ENCODE peak calls at places on chromosomes 7 and 10, in ten cellular contexts. E, B, Q, K, L, H, A, P, D and Y are unnamed samples. For H3K36me3, the result is how much of the 10 kb centered on the place peaks cover.

GRCh38 chr10:71213127-71213616 is 802 bp downstream of the UNC5B start:
- DNase-seq in B (peak), Q (peak), D (peak), K (peak), H (peak), P (peak), L (no peak), E (peak), A (peak), Y (no peak)

GRCh38 chr10:122567056-122567660 is 6.6 kb downstream of the DMBT1 start:
- DNase-seq in A (no peak), B (peak), H (no peak), D (no peak), K (peak), E (peak), Q (peak), P (peak), L (no peak), Y (no peak)

GRCh38 chr7:22667562-22668239 is 59.3 kb upstream of the IL6 start:
- DNase-seq in A (no peak), B (no peak), H (no peak), Q (no peak), E (peak), D (no peak), P (no peak), K (no peak), L (no peak), Y (no peak)

GRCh38 chr7:23685770-23686169 is 5.8 kb downstream of the FAM221A start:
- DNase-seq in A (no peak), D (no peak), H (no peak), K (no peak), E (no peak), Q (no peak), L (no peak), B (no peak), P (no peak), Y (no peak)

GRCh38 chr7:138245216-138245615 is 169.0 kb downstream of the AKR1D1 start:
- DNase-seq in H (no peak), B (no peak), E (no peak), K (no peak), A (no peak), Q (no peak), P (no peak), D (no peak), L (no peak), Y (no peak)

GRCh38 chr7:44065431-44066110 is at the start of gene PGAM2:
- DNase-seq in A (peak), B (peak), D (no peak), P (peak), H (peak), K (peak), Q (no peak), L (no peak), E (no peak), Y (no peak)

GRCh38 chr7:3168370-3168769 is 124.7 kb upstream of the CARD11 start:
- DNase-seq in H (no peak), E (no peak), K (no peak), Q (no peak), B (peak), D (no peak), P (no peak), L (no peak), A (no peak), Y (no peak)

GRCh38 chr7:138799336-138799965 is 1.5 kb upstream of the ATP6V0A4 start:
- DNase-seq in P (no peak), E (no peak), B (no peak), L (no peak), D (no peak), K (no peak), A (no peak), Q (no peak), H (no peak), Y (no peak)

GRCh38 chr10:62386401-62387320 is 12.5 kb downstream of the ZNF365 start:
- DNase-seq in K (no peak), E (no peak), L (no peak), D (no peak), H (no peak), A (no peak), B (no peak), Q (no peak), P (no peak), Y (no peak)

GRCh38 chr10:30063098-30063497 is 3.7 kb upstream of the JCAD start:
- DNase-seq in E (no peak), D (no peak), K (no peak), L (no peak), Q (no peak), H (no peak), A (no peak), P (peak), B (no peak), Y (no peak)

GRCh38 chr10:3783721-3784432 is 1.1 kb downstream of the KLF6 start:
- DNase-seq in A (peak), Q (peak), B (peak), K (peak), E (no peak), P (peak), L (no peak), H (peak), D (peak), Y (no peak)

GRCh38 chr7:84182301-84182700 is 12.3 kb downstream of the SEMA3A start:
- DNase-seq in P (no peak), E (no peak), L (no peak), A (no peak), H (no peak), B (no peak), K (no peak), D (no peak), Q (no peak), Y (no peak)

GRCh38 chr7:24340727-24341126 is 56.7 kb downstream of the NPY start:
- DNase-seq in E (no peak), L (no peak), P (no peak), B (no peak), D (no peak), Q (no peak), K (no peak), H (no peak), A (no peak), Y (no peak)

GRCh38 chr10:92656266-92656961 is 33.3 kb upstream of the HHEX start:
- DNase-seq in K (no peak), D (no peak), E (no peak), P (no peak), B (no peak), H (no peak), L (no peak), Q (no peak), A (no peak), Y (no peak)

DNA sequence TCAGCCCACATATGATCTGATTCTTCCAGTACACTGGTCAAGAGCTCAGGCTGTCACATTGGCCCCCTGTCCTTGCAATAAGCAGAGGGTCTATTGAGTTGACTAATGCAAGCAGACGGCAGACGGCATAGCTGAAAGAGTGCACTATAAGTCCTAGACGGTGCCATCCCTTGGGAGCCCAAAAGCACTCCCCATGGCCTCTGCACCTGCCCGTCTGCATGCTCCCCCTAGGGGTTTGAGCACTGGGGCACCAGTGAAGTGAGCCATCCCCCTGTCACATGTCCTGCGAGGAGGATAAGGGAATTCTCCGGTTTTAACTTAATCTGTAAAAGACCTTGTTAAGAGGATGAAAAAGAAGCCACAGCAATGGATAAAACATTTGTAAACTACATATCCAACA is 181.6 kb upstream of the PRSS1 start:
- DNase-seq in Q (no peak), A (no peak), L (no peak), B (no peak), D (no peak), H (no peak), E (no peak), K (no peak), P (no peak), Y (no peak)
- TF ChIP-seq CTCF in Q (no peak), A (no peak), L (no peak), B (no peak), D (no peak), H (no peak), E (peak), K (no peak), P (no peak), Y (no peak)

GRCh38 chr10:101356132-101356531 is 2.2 kb downstream of the BTRC start:
- DNase-seq in P (no peak), E (no peak), K (no peak), D (no peak), B (no peak), H (no peak), L (no peak), A (no peak), Q (no peak), Y (no peak)

GRCh38 chr10:101351477-101351876 is 2.5 kb upstream of the BTRC start:
- DNase-seq in L (no peak), P (no peak), E (no peak), Q (no peak), A (no peak), D (no peak), B (no peak), K (no peak), H (no peak), Y (no peak)

GRCh38 chr10:101355307-101355706 is 1.3 kb downstream of the BTRC start:
- DNase-seq in K (no peak), L (no peak), B (no peak), D (no peak), H (no peak), P (no peak), E (no peak), Q (no peak), A (no peak), Y (no peak)

GRCh38 chr10:101354584-101355070 is 662 bp downstream of the BTRC start:
- DNase-seq in D (peak), H (no peak), P (no peak), E (no peak), B (no peak), Q (no peak), K (no peak), L (no peak), A (no peak), Y (no peak)

DNA sequence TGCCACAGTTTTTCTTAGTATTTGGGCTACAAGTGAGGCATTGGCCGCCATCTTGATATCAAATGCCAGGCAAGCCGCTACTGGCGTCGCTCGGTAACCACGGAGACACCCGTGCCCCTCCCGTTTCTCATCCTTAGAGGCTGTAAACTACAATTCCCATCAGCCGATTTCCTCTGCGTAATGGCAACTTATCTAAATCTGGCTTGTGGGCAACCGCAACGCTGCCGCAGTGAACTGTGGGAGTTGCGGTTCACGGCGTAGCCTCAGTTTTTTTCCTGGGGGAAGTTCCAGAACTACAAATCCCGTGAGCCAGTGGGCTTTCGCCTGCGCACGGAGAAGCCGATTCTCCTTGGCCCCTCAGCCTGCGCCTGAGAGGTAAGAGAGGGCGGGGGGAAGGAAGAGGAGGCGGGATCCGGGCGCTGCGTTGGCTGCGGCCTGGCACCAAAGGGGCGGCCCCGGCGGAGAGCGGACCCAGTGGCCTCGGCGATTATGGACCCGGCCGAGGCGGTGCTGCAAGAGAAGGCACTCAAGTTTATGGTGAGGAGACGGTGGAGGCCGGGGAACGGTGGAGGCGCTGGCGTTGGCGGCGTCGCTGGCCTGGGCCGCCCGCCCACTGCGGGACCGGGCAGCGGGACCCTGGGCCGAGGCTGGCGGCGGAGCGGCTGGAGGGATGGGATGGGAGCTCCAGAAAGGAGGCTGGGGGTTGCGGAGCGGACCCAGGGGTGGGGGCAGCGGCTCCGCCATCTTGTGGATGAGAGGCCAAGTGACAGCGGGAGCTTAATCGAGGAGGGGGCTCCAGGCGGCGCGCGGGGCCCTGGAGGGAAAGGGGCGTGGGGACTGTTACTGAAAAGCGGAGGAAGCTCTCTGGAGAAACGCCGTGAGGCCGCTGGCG is at the start of gene BTRC:
- DNase-seq in K (peak), D (peak), H (peak), P (peak), B (peak), A (peak), Q (peak), E (peak), L (peak), Y (peak)
- TF ChIP-seq POLR2A in K (peak), D (peak), H (no peak), P (peak), B (peak), A (no peak), Q (peak), E (peak), L (peak), Y (peak)

GRCh38 chr7:70766694-70767093 is 365.2 kb upstream of the GALNT17 start:
- DNase-seq in K (no peak), L (no peak), Q (no peak), E (no peak), A (no peak), B (no peak), P (no peak), H (no peak), D (no peak), Y (no peak)

GRCh38 chr7:70775570-70776156 is 356.3 kb upstream of the GALNT17 start:
- DNase-seq in L (no peak), Q (no peak), E (no peak), D (no peak), H (no peak), K (no peak), B (no peak), A (no peak), P (no peak), Y (peak)

GRCh38 chr7:70774895-70775527 is 356.9 kb upstream of the GALNT17 start:
- DNase-seq in H (no peak), D (no peak), E (no peak), K (no peak), Q (no peak), L (no peak), A (no peak), B (no peak), P (no peak), Y (peak)

GRCh38 chr7:70770154-70770553 is 361.8 kb upstream of the GALNT17 start:
- DNase-seq in K (no peak), Q (no peak), A (no peak), H (no peak), P (no peak), D (no peak), B (no peak), E (no peak), L (no peak), Y (no peak)

GRCh38 chr7:70771447-70771846 is 360.5 kb upstream of the GALNT17 start:
- DNase-seq in A (no peak), B (no peak), E (no peak), Q (no peak), D (no peak), H (no peak), L (no peak), K (no peak), P (no peak), Y (no peak)
- H3K36me3 ChIP-seq in A (under half), B (under half), E (under half), Q (under half), D (under half), H (under half), L (half or more), K (under half), P (under half), Y (under half)

GRCh38 chr7:909358-910329 is 33.3 kb downstream of the GET4 start:
- DNase-seq in A (peak), B (peak), K (peak), D (peak), H (peak), P (peak), L (no peak), E (no peak), Q (peak), Y (no peak)
- TF ChIP-seq CTCF in A (no peak), B (no peak), K (no peak), D (no peak), H (no peak), P (no peak), L (no peak), E (no peak), Q (no peak), Y (no peak)

GRCh38 chr10:99982728-99983127 is 27.0 kb downstream of the DNMBP start:
- DNase-seq in B (no peak), K (no peak), H (no peak), P (no peak), E (no peak), A (no peak), D (no peak), L (no peak), Q (no peak), Y (no peak)

GRCh38 chr10:99984635-99985034 is 25.1 kb downstream of the DNMBP start:
- DNase-seq in K (no peak), D (no peak), B (no peak), A (no peak), H (no peak), P (no peak), L (no peak), E (no peak), Q (no peak), Y (no peak)

GRCh38 chr10:99984201-99984600 is 25.5 kb downstream of the DNMBP start:
- DNase-seq in Q (no peak), B (no peak), D (no peak), K (no peak), P (no peak), L (no peak), A (no peak), H (no peak), E (no peak), Y (no peak)

GRCh38 chr10:99981581-99982199 is 28.1 kb downstream of the DNMBP start:
- DNase-seq in Q (no peak), A (no peak), D (no peak), K (no peak), E (no peak), B (peak), H (no peak), P (no peak), L (no peak), Y (no peak)

DNA sequence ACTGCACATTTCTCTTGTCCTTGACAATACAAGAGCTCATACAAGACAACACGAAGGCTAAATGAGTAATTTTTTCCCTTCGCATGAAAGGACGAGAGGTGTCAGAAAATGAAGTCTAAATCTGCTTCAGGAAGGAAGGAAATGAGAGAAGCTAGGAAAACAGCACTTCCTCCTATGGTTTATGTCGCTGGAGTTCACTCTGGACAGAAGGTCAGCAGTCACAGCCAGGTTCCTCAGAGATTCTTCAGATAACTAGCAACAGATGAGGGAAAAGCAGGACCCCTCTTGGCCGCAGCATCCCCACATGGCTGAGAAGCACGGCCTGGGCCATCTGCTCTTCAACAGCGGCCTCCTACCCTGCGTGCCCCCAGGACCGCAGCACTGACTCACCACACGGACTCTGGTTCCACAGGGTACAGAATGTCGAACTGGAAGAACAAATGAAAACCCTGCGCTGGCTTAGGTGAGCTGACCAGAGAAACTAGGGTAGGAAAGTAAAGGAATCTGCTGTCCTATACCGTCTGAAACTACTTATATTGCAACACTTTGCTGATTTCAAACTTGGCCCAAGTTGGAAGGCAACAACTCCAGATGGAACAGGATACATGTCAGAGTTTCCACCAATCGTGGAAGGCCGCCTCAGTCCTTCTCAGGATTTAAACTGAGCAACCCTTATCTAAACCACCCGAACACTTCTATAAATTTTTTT is 26.3 kb downstream of the DNMBP start:
- DNase-seq in K (peak), Q (peak), L (no peak), E (no peak), A (no peak), D (peak), P (no peak), B (no peak), H (no peak), Y (no peak)
- TF ChIP-seq POLR2A in K (no peak), Q (no peak), L (no peak), E (no peak), A (no peak), D (no peak), P (no peak), B (no peak), H (no peak), Y (no peak)

GRCh38 chr7:110130669-110131068 is 960.3 kb upstream of the LRRN3 start:
- DNase-seq in B (no peak), D (no peak), E (no peak), H (no peak), A (no peak), Q (no peak), L (no peak), P (no peak), K (no peak), Y (no peak)

GRCh38 chr7:110131344-110131743 is 959.6 kb upstream of the LRRN3 start:
- DNase-seq in P (no peak), A (no peak), B (no peak), Q (no peak), H (no peak), L (no peak), E (no peak), K (no peak), D (no peak), Y (no peak)

DNA sequence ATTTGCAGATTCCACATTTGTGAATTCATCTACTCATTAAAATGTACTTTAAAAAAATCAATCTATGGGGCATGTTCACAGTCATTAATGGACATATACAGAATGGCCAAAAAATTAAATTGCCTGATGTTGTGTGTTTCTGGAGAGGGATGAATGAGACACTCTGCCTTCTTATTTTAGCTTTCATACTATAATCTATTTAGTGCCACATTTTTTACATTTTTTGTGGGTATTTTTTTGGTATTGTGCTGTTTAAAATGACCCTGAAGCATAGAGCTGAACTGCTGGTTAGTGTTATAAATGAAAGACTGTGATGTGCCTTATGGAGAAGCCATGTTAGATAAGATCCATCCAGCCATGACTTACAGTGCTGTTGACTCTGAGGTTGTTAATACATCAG is 961.8 kb upstream of the LRRN3 start:
- DNase-seq in H (no peak), K (no peak), D (no peak), L (no peak), E (no peak), A (no peak), Q (no peak), B (no peak), P (no peak), Y (no peak)
- H3K36me3 ChIP-seq in H (under half), K (under half), D (under half), L (under half), E (under half), A (under half), Q (under half), B (under half), P (under half), Y (under half)